ENCODE peak calls at places on chromosome 20, in nine cellular contexts. N, B, I, F, R, E, M, Y and Z are unnamed samples.

GRCh38 chr20:50338479-50339195 is 148.0 kb downstream of the CEBPB start:
- DNase-seq in N (no peak), B (no peak), I (no peak), F (no peak), R (no peak), E (no peak), M (no peak), Y (no peak), Z (no peak)

GRCh38 chr20:3420211-3420707 is 12.8 kb upstream of the DNAAF9 start:
- DNase-seq in N (peak; percentile 93), B (peak; percentile 50), I (no peak), F (peak; percentile 38), R (no peak), E (peak; percentile 61), M (peak; percentile 15), Y (peak; percentile 86), Z (peak; percentile 37)

GRCh38 chr20:1664911-1665310 is 7.3 kb upstream of the SIRPG start:
- DNase-seq in N (no peak), B (no peak), I (no peak), F (no peak), R (no peak), E (peak; percentile 88), M (no peak), Y (no peak), Z (no peak)

GRCh38 chr20:10555865-10556308 is 117.9 kb downstream of the JAG1 start:
- DNase-seq in N (peak; percentile 58), B (no peak), I (no peak), F (no peak), R (no peak), E (no peak), M (no peak), Y (no peak), Z (no peak)

GRCh38 chr20:49482621-49483017 is at the start of gene KCNB1:
- DNase-seq in N (peak; percentile 6), B (no peak), I (peak; percentile 85), F (peak; percentile 35), R (no peak), E (peak; percentile 48), M (peak; percentile 55), Y (peak; percentile 70), Z (peak; percentile 83)

GRCh38 chr20:46022411-46023147 is 6.4 kb upstream of the SLC12A5 start:
- DNase-seq in N (peak; percentile 23), B (no peak), I (no peak), F (no peak), R (no peak), E (peak; percentile 81), M (peak; percentile 49), Y (peak; percentile 65), Z (peak; percentile 80)

GRCh38 chr20:44247131-44247571 is at the start of gene GDAP1L1:
- DNase-seq in N (no peak), B (no peak), I (no peak), F (no peak), R (no peak), E (no peak), M (peak; percentile 28), Y (no peak), Z (no peak)

GRCh38 chr20:61531553-61532345 is 279.7 kb downstream of the CDH4 start:
- DNase-seq in N (no peak), B (no peak), I (peak; percentile 26), F (no peak), R (no peak), E (no peak), M (no peak), Y (peak; percentile 13), Z (no peak)

GRCh38 chr20:8156603-8157079 is 24.6 kb downstream of the PLCB1 start:
- DNase-seq in N (no peak), B (no peak), I (no peak), F (no peak), R (peak; percentile 31), E (no peak), M (no peak), Y (peak; percentile 55), Z (no peak)

GRCh38 chr20:8163543-8163942 is 31.5 kb downstream of the PLCB1 start:
- DNase-seq in N (no peak), B (no peak), I (no peak), F (no peak), R (no peak), E (no peak), M (no peak), Y (no peak), Z (no peak)

GRCh38 chr20:8166730-8167129 is 34.7 kb downstream of the PLCB1 start:
- DNase-seq in N (no peak), B (no peak), I (no peak), F (no peak), R (no peak), E (no peak), M (no peak), Y (no peak), Z (no peak)

GRCh38 chr20:8162610-8163009 is 30.5 kb downstream of the PLCB1 start:
- DNase-seq in N (no peak), B (no peak), I (no peak), F (no peak), R (no peak), E (no peak), M (no peak), Y (no peak), Z (no peak)

DNA sequence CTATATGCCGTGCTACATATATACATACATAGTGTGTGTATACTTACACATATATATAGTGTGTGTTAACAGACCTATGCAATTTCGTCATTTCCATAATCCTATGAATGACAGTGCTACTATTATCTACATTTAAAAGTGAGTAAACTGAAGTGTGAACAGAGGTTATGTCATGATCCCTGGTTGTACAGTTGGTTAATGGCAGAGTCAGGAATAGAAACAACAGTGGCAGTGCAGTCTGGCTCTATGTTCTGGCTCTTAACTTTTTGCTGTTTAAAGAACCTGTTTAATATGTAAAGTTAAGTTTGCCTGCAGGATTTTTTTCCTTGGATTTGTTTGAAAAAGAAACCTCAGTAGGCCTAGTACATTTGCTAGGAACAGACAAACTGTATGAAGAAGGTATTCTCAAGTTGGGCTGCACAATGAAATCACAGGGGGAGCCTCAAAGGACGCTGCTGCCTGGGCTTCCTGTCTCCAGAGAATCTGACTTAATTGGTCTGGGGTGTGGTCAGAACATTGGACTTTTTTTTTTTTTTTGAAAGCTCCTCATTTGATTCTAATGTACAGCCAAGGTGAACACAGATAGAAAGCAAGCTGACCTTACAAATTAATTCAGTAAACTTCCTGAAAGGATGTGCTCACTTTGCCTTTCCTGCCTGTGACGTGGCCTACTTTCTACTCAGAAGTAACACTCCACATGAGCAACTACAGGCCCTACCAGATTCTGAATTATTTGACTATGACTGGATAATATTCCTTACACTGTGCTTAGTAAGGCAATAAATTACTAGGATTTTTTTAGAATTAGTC is 29.4 kb downstream of the PLCB1 start:
- DNase-seq in N (no peak), B (no peak), I (no peak), F (no peak), R (no peak), E (no peak), M (no peak), Y (peak; percentile 55), Z (no peak)
- H3K27ac ChIP-seq in N (no peak overlapping the region), B (no peak overlapping the region), I (no peak overlapping the region), F (no peak overlapping the region), R (no peak overlapping the region), E (no peak overlapping the region), M (peak overlapping the region; percentile 35), Y (peak overlapping the region; percentile 40), Z (peak overlapping the region; percentile 76)

GRCh38 chr20:35766843-35767242 is 5.0 kb upstream of the PHF20 start:
- DNase-seq in N (no peak), B (no peak), I (no peak), F (no peak), R (no peak), E (no peak), M (no peak), Y (no peak), Z (no peak)

GRCh38 chr20:35771367-35771688 is 487 bp upstream of the PHF20 start:
- DNase-seq in N (no peak), B (no peak), I (no peak), F (no peak), R (no peak), E (no peak), M (no peak), Y (no peak), Z (no peak)

GRCh38 chr20:35772563-35773058 is 796 bp downstream of the PHF20 start:
- DNase-seq in N (no peak), B (no peak), I (no peak), F (no peak), R (no peak), E (no peak), M (no peak), Y (no peak), Z (no peak)

GRCh38 chr20:35771689-35772562 is at the start of gene PHF20:
- DNase-seq in N (peak; percentile 90), B (peak; percentile 96), I (peak; percentile 100), F (peak; percentile 99), R (peak; percentile 92), E (peak; percentile 100), M (peak; percentile 99), Y (peak; percentile 96), Z (peak; percentile 100)

DNA sequence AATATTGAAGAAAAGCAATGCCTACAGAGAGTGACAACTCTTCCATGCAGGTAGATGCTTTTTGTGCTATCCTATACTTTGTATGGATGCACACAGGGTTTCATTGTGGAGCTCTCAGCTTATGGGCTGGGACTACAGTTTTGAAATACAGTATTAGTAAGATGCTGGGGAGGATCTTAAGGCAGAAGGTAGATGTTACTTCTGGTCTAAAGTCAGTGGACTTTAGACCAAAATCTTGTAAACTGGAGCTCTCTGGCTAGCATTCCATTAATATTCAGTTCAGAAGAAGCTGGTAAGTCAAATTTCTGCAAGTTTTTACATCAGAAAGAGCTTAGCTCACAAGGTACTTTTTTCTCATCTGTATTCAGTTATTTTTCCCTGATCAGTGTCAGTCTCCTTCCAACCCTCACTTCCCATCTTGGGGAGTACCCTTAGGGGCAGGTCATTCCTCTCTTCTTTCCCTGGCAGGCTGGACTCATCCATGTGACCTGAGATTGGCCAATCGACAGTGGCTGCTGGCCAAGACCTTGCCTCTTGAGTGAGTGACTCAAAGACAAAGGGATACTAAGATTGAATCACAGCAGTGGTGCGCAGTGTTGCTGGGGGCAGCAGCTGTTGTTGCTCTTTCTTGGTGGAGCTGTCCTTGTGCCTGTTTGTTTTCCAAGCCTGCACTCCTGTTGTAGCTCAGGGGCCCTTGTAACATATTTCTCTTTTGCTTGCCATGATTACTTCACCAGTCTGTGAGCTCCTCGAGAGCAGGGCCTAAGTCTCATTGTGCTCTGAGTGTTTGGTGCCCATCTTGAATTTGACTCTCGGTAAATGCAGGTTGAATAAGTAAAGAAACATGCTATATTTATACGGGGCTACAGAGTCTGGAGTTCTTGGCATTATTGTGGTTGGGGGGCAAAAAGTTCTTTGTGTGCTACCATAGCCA is 2.8 kb upstream of the PHF20 start:
- DNase-seq in N (peak; percentile 96), B (peak; percentile 93), I (peak; percentile 97), F (peak; percentile 100), R (peak; percentile 77), E (peak; percentile 94), M (peak; percentile 92), Y (peak; percentile 73), Z (peak; percentile 99)
- H3K4me1 ChIP-seq in N (peaks cover 24% of the 10 kb centered on the region), B (peaks cover 30% of the 10 kb centered on the region), I (peaks cover 17% of the 10 kb centered on the region), F (peaks cover 43% of the 10 kb centered on the region), R (peaks cover 16% of the 10 kb centered on the region), E (peaks cover 45% of the 10 kb centered on the region), M (peaks cover 38% of the 10 kb centered on the region), Y (peaks cover 29% of the 10 kb centered on the region), Z (peaks cover 39% of the 10 kb centered on the region)

GRCh38 chr20:59000326-59000725 is 6.7 kb downstream of the CTSZ start:
- DNase-seq in N (no peak), B (no peak), I (peak; percentile 46), F (no peak), R (no peak), E (no peak), M (no peak), Y (no peak), Z (peak; percentile 28)
- H3K36me3 ChIP-seq in N (peaks cover 13% of the 10 kb centered on the region), B (peaks cover 59% of the 10 kb centered on the region), I (peaks cover 19% of the 10 kb centered on the region), F (peaks cover 28% of the 10 kb centered on the region), R (peaks cover 19% of the 10 kb centered on the region), E (no peaks in the 10 kb centered on the region), M (peaks cover 66% of the 10 kb centered on the region), Y (peaks cover 10% of the 10 kb centered on the region), Z (peaks cover 2% of the 10 kb centered on the region)

GRCh38 chr20:17652411-17652810 is 29.6 kb downstream of the RRBP1 start:
- DNase-seq in N (no peak), B (no peak), I (no peak), F (no peak), R (no peak), E (no peak), M (no peak), Y (no peak), Z (peak; percentile 36)
- H3K27ac ChIP-seq in N (no peak overlapping the region), B (no peak overlapping the region), I (no peak overlapping the region), F (no peak overlapping the region), R (no peak overlapping the region), E (no peak overlapping the region), M (no peak overlapping the region), Y (peak overlapping the region; percentile 24), Z (no peak overlapping the region)